ENCODE peak calls at places on chromosomes 13 and 19, in four cellular contexts. G, C, I and S are unnamed samples.

GRCh38 chr19:38685666-38686529 is 38.4 kb downstream of the ACTN4 start:
- DNase-seq in C (no peak), I (no peak), G (peak), S (no peak)

GRCh38 chr13:67106502-67107057 is 123.6 kb downstream of the PCDH9 start:
- DNase-seq in G (no peak), C (no peak), I (no peak), S (peak)

GRCh38 chr19:18366027-18366435 is 19.9 kb upstream of the GDF15 start:
- DNase-seq in C (no peak), I (no peak), G (no peak), S (no peak)

GRCh38 chr13:86080340-86080995 is 281.2 kb upstream of the SLITRK6 start:
- DNase-seq in I (no peak), C (no peak), G (no peak), S (no peak)

GRCh38 chr13:113110048-113110851 is 4.7 kb downstream of the F7 start:
- DNase-seq in I (no peak), G (no peak), C (no peak), S (peak)

GRCh38 chr13:97879646-97880297 is 73.7 kb upstream of the IPO5 start:
- DNase-seq in C (no peak), I (no peak), G (no peak), S (no peak)

GRCh38 chr13:23600100-23600499 is 29.9 kb downstream of the TNFRSF19 start:
- DNase-seq in C (no peak), G (no peak), I (no peak), S (no peak)

GRCh38 chr13:39040206-39040605 is 1.9 kb downstream of the NHLRC3 start:
- DNase-seq in I (no peak), G (no peak), C (no peak), S (no peak)

GRCh38 chr19:18428837-18429674 is 8.9 kb downstream of the ISYNA1 start:
- DNase-seq in I (peak), G (peak), C (no peak), S (peak)

GRCh38 chr13:98706446-98707110 is 45.9 kb downstream of the SLC15A1 start:
- DNase-seq in C (no peak), G (no peak), I (no peak), S (no peak)

GRCh38 chr19:12639901-12640613 is 26.5 kb downstream of the MAN2B1 start:
- DNase-seq in I (peak), G (peak), C (peak), S (peak)

GRCh38 chr13:44012910-44013309 is 133.2 kb downstream of the LACC1 start:
- DNase-seq in I (no peak), G (no peak), C (no peak), S (no peak)

GRCh38 chr19:18477042-18477760 is 39.3 kb upstream of the ISYNA1 start:
- DNase-seq in C (no peak), G (no peak), I (no peak), S (peak)

GRCh38 chr13:57787058-57787791 is 155.7 kb downstream of the PCDH17 start:
- DNase-seq in G (no peak), I (no peak), C (no peak), S (no peak)

GRCh38 chr13:19181021-19181620 is 503 bp downstream of the TUBA3C start:
- DNase-seq in I (no peak), G (no peak), C (no peak), S (no peak)

GRCh38 chr19:18915639-18916038 is 3.5 kb downstream of the COPE start:
- DNase-seq in G (no peak), I (no peak), C (no peak), S (no peak)

GRCh38 chr19:42229855-42230331 is 9.8 kb downstream of the ZNF526 start:
- DNase-seq in G (no peak), I (no peak), C (no peak), S (no peak)

GRCh38 chr13:25857830-25858229 is 194.0 kb downstream of the SHISA2 start:
- DNase-seq in C (no peak), I (no peak), G (no peak), S (no peak)

GRCh38 chr19:4302238-4302630 is at the start of gene TMIGD2:
- DNase-seq in G (no peak), I (no peak), C (no peak), S (no peak)